ENCODE peak calls at places on chromosomes 13 and 19, in ten cellular contexts. One of them, this sample, is unnamed. For H3K9me2, the result is how much of the 10 kb centered on the place peaks cover.

GRCh38 chr13:23679214-23679613 is 109.0 kb downstream of the TNFRSF19 start:
- DNase-seq in Karpas-422: no peak
- DNase-seq in PC-9: no peak
- DNase-seq in GM23338: no peak
- DNase-seq in OCI-LY7: no peak
- DNase-seq in GM23248: peak
- DNase-seq in PC-3: peak
- DNase-seq in HCT116: no peak
- DNase-seq in hepatocyte: no peak
- DNase-seq in MM.1S: no peak
- DNase-seq in this sample: no peak

GRCh38 chr13:27038323-27038722 is 133.3 kb downstream of the USP12 start:
- DNase-seq in Karpas-422: no peak
- DNase-seq in PC-9: peak
- DNase-seq in GM23338: no peak
- DNase-seq in OCI-LY7: no peak
- DNase-seq in GM23248: peak
- DNase-seq in PC-3: peak
- DNase-seq in HCT116: peak
- DNase-seq in hepatocyte: no peak
- DNase-seq in MM.1S: no peak
- DNase-seq in this sample: no peak

GRCh38 chr19:41205995-41206394 is 13.0 kb downstream of the CYP2S1 start:
- DNase-seq in Karpas-422: no peak
- DNase-seq in PC-9: no peak
- DNase-seq in GM23338: no peak
- DNase-seq in OCI-LY7: no peak
- DNase-seq in GM23248: peak
- DNase-seq in PC-3: peak
- DNase-seq in HCT116: no peak
- DNase-seq in hepatocyte: no peak
- DNase-seq in MM.1S: no peak
- DNase-seq in this sample: no peak

GRCh38 chr19:41131186-41131585 is 17.0 kb downstream of the CYP2F1 start:
- DNase-seq in Karpas-422: no peak
- DNase-seq in PC-9: no peak
- DNase-seq in GM23338: no peak
- DNase-seq in OCI-LY7: no peak
- DNase-seq in GM23248: no peak
- DNase-seq in PC-3: no peak
- DNase-seq in HCT116: no peak
- DNase-seq in hepatocyte: no peak
- DNase-seq in MM.1S: no peak
- DNase-seq in this sample: no peak

GRCh38 chr19:2988568-2988967 is 11.2 kb downstream of the TLE6 start:
- DNase-seq in Karpas-422: no peak
- DNase-seq in PC-9: no peak
- DNase-seq in GM23338: no peak
- DNase-seq in OCI-LY7: no peak
- DNase-seq in GM23248: no peak
- DNase-seq in PC-3: no peak
- DNase-seq in HCT116: no peak
- DNase-seq in hepatocyte: no peak
- DNase-seq in MM.1S: no peak
- DNase-seq in this sample: no peak

GRCh38 chr13:44854264-44855060 is 134.8 kb downstream of the NUFIP1 start:
- DNase-seq in Karpas-422: no peak
- DNase-seq in PC-9: no peak
- DNase-seq in GM23338: no peak
- DNase-seq in OCI-LY7: no peak
- DNase-seq in GM23248: no peak
- DNase-seq in PC-3: no peak
- DNase-seq in HCT116: no peak
- DNase-seq in hepatocyte: peak
- DNase-seq in MM.1S: no peak
- DNase-seq in this sample: no peak

GRCh38 chr13:95510950-95511349 is 41.6 kb upstream of the CLDN10 start:
- DNase-seq in Karpas-422: no peak
- DNase-seq in PC-9: peak
- DNase-seq in GM23338: no peak
- DNase-seq in OCI-LY7: no peak
- DNase-seq in GM23248: no peak
- DNase-seq in PC-3: no peak
- DNase-seq in HCT116: no peak
- DNase-seq in hepatocyte: no peak
- DNase-seq in MM.1S: no peak
- DNase-seq in this sample: no peak

GRCh38 chr13:66922444-66922843 is 307.7 kb downstream of the PCDH9 start:
- DNase-seq in Karpas-422: no peak
- DNase-seq in PC-9: no peak
- DNase-seq in GM23338: no peak
- DNase-seq in OCI-LY7: no peak
- DNase-seq in GM23248: no peak
- DNase-seq in PC-3: no peak
- DNase-seq in HCT116: no peak
- DNase-seq in hepatocyte: no peak
- DNase-seq in MM.1S: no peak
- DNase-seq in this sample: no peak

GRCh38 chr13:49976314-49977258 is 20.3 kb upstream of the TRIM13 start:
- DNase-seq in Karpas-422: peak
- DNase-seq in PC-9: peak
- DNase-seq in GM23338: peak
- DNase-seq in OCI-LY7: peak
- DNase-seq in GM23248: peak
- DNase-seq in PC-3: peak
- DNase-seq in HCT116: peak
- DNase-seq in hepatocyte: peak
- DNase-seq in MM.1S: peak
- DNase-seq in this sample: peak

GRCh38 chr13:27516103-27516502 is 65.7 kb upstream of the MTIF3 start:
- DNase-seq in Karpas-422: no peak
- DNase-seq in PC-9: no peak
- DNase-seq in GM23338: no peak
- DNase-seq in OCI-LY7: no peak
- DNase-seq in GM23248: no peak
- DNase-seq in PC-3: no peak
- DNase-seq in HCT116: no peak
- DNase-seq in hepatocyte: no peak
- DNase-seq in MM.1S: no peak
- DNase-seq in this sample: no peak

GRCh38 chr19:4425531-4425930 is 23.1 kb downstream of the CHAF1A start:
- DNase-seq in Karpas-422: no peak
- DNase-seq in PC-9: no peak
- DNase-seq in GM23338: no peak
- DNase-seq in OCI-LY7: no peak
- DNase-seq in GM23248: peak
- DNase-seq in PC-3: no peak
- DNase-seq in HCT116: no peak
- DNase-seq in hepatocyte: no peak
- DNase-seq in MM.1S: no peak
- DNase-seq in this sample: no peak

GRCh38 chr19:52570005-52570861 is at the start of gene ZNF701:
- DNase-seq in Karpas-422: peak
- DNase-seq in PC-9: peak
- DNase-seq in GM23338: peak
- DNase-seq in OCI-LY7: peak
- DNase-seq in GM23248: peak
- DNase-seq in PC-3: peak
- DNase-seq in HCT116: peak
- DNase-seq in hepatocyte: peak
- DNase-seq in MM.1S: peak
- DNase-seq in this sample: peak

GRCh38 chr13:34207334-34207733 is 389.4 kb downstream of the RFC3 start:
- DNase-seq in Karpas-422: no peak
- DNase-seq in PC-9: no peak
- DNase-seq in GM23338: no peak
- DNase-seq in OCI-LY7: no peak
- DNase-seq in GM23248: peak
- DNase-seq in PC-3: peak
- DNase-seq in HCT116: no peak
- DNase-seq in hepatocyte: peak
- DNase-seq in MM.1S: no peak
- DNase-seq in this sample: no peak

GRCh38 chr19:21322528-21322927 is 6.7 kb downstream of the ZNF708 start:
- DNase-seq in Karpas-422: no peak
- DNase-seq in PC-9: no peak
- DNase-seq in GM23338: no peak
- DNase-seq in OCI-LY7: no peak
- DNase-seq in GM23248: peak
- DNase-seq in PC-3: no peak
- DNase-seq in HCT116: no peak
- DNase-seq in hepatocyte: no peak
- DNase-seq in MM.1S: no peak
- DNase-seq in this sample: no peak

GRCh38 chr13:104034891-104035290 is 968.7 kb upstream of the SLC10A2 start:
- DNase-seq in Karpas-422: no peak
- DNase-seq in PC-9: no peak
- DNase-seq in GM23338: no peak
- DNase-seq in OCI-LY7: no peak
- DNase-seq in GM23248: no peak
- DNase-seq in PC-3: no peak
- DNase-seq in HCT116: no peak
- DNase-seq in hepatocyte: no peak
- DNase-seq in MM.1S: no peak
- DNase-seq in this sample: no peak

GRCh38 chr19:36547001-36547732 is 19.1 kb upstream of the ZNF260 start:
- DNase-seq in Karpas-422: no peak
- DNase-seq in PC-9: peak
- DNase-seq in GM23338: peak
- DNase-seq in OCI-LY7: peak
- DNase-seq in GM23248: peak
- DNase-seq in PC-3: peak
- DNase-seq in HCT116: no peak
- DNase-seq in hepatocyte: no peak
- DNase-seq in MM.1S: no peak
- DNase-seq in this sample: no peak

GRCh38 chr13:43572601-43573360 is 214.0 kb downstream of the ENOX1 start:
- DNase-seq in Karpas-422: no peak
- DNase-seq in PC-9: peak
- DNase-seq in GM23338: no peak
- DNase-seq in OCI-LY7: no peak
- DNase-seq in GM23248: peak
- DNase-seq in PC-3: peak
- DNase-seq in HCT116: no peak
- DNase-seq in hepatocyte: no peak
- DNase-seq in MM.1S: no peak
- DNase-seq in this sample: no peak

GRCh38 chr13:77026783-77027621 is at the start of gene FBXL3:
- DNase-seq in Karpas-422: peak
- DNase-seq in PC-9: peak
- DNase-seq in GM23338: peak
- DNase-seq in OCI-LY7: peak
- DNase-seq in GM23248: peak
- DNase-seq in PC-3: peak
- DNase-seq in HCT116: peak
- DNase-seq in hepatocyte: peak
- DNase-seq in MM.1S: peak
- DNase-seq in this sample: peak

GRCh38 chr13:93172109-93172508 is 54.5 kb upstream of the GPC6 start:
- DNase-seq in Karpas-422: peak
- DNase-seq in PC-9: no peak
- DNase-seq in GM23338: peak
- DNase-seq in OCI-LY7: no peak
- DNase-seq in GM23248: no peak
- DNase-seq in PC-3: no peak
- DNase-seq in HCT116: no peak
- DNase-seq in hepatocyte: no peak
- DNase-seq in MM.1S: no peak
- DNase-seq in this sample: no peak

GRCh38 chr13:48654511-48654910 is 782 bp downstream of the CYSLTR2 start:
- DNase-seq in Karpas-422: no peak
- DNase-seq in PC-9: no peak
- DNase-seq in GM23338: no peak
- DNase-seq in OCI-LY7: no peak
- DNase-seq in GM23248: no peak
- DNase-seq in PC-3: no peak
- DNase-seq in HCT116: no peak
- DNase-seq in hepatocyte: no peak
- DNase-seq in MM.1S: no peak
- DNase-seq in this sample: no peak
- H3K9me2 ChIP-seq in Karpas-422: under half
- H3K9me2 ChIP-seq in PC-9: under half
- H3K9me2 ChIP-seq in GM23338: under half
- H3K9me2 ChIP-seq in OCI-LY7: under half
- H3K9me2 ChIP-seq in GM23248: under half
- H3K9me2 ChIP-seq in PC-3: under half
- H3K9me2 ChIP-seq in HCT116: under half
- H3K9me2 ChIP-seq in hepatocyte: under half
- H3K9me2 ChIP-seq in MM.1S: under half
- H3K9me2 ChIP-seq in this sample: under half

GRCh38 chr19:50427997-50428425 is 4.7 kb upstream of the MYBPC2 start:
- DNase-seq in Karpas-422: no peak
- DNase-seq in PC-9: no peak
- DNase-seq in GM23338: peak
- DNase-seq in OCI-LY7: peak
- DNase-seq in GM23248: peak
- DNase-seq in PC-3: no peak
- DNase-seq in HCT116: no peak
- DNase-seq in hepatocyte: peak
- DNase-seq in MM.1S: peak
- DNase-seq in this sample: no peak
- H3K9me2 ChIP-seq in Karpas-422: under half
- H3K9me2 ChIP-seq in PC-9: under half
- H3K9me2 ChIP-seq in GM23338: under half
- H3K9me2 ChIP-seq in OCI-LY7: under half
- H3K9me2 ChIP-seq in GM23248: under half
- H3K9me2 ChIP-seq in PC-3: under half
- H3K9me2 ChIP-seq in HCT116: under half
- H3K9me2 ChIP-seq in hepatocyte: under half
- H3K9me2 ChIP-seq in MM.1S: under half
- H3K9me2 ChIP-seq in this sample: under half

DNA sequence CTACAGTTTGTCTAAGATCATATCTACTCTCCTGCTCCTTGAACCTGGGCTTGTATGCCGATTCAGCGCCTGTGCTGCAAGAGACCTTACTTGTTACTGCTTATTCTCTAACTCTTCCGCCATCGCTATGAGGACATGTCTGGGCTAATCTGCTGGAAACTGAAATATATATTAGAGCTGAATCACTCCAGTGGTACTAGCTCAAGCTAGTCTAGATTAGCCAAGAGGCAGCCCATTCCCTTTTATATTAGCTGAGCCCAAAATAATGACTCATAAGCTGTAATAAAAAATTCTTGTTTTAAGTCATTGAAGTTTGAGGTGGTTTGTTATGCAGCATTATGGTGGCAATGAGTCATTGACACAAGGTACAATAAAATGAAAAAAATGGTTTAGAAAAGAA is 52.8 kb downstream of the SLC6A16 start:
- DNase-seq in Karpas-422: no peak
- DNase-seq in PC-9: peak
- DNase-seq in GM23338: no peak
- DNase-seq in OCI-LY7: no peak
- DNase-seq in GM23248: peak
- DNase-seq in PC-3: peak
- DNase-seq in HCT116: peak
- DNase-seq in hepatocyte: no peak
- DNase-seq in MM.1S: no peak
- DNase-seq in this sample: no peak
- H3K9me2 ChIP-seq in Karpas-422: under half
- H3K9me2 ChIP-seq in PC-9: under half
- H3K9me2 ChIP-seq in GM23338: under half
- H3K9me2 ChIP-seq in OCI-LY7: under half
- H3K9me2 ChIP-seq in GM23248: under half
- H3K9me2 ChIP-seq in PC-3: under half
- H3K9me2 ChIP-seq in HCT116: under half
- H3K9me2 ChIP-seq in hepatocyte: under half
- H3K9me2 ChIP-seq in MM.1S: under half
- H3K9me2 ChIP-seq in this sample: under half

GRCh38 chr19:44948763-44949374 is 3.0 kb downstream of the APOC2 start:
- DNase-seq in Karpas-422: no peak
- DNase-seq in PC-9: no peak
- DNase-seq in GM23338: no peak
- DNase-seq in OCI-LY7: peak
- DNase-seq in GM23248: peak
- DNase-seq in PC-3: no peak
- DNase-seq in HCT116: no peak
- DNase-seq in hepatocyte: no peak
- DNase-seq in MM.1S: no peak
- DNase-seq in this sample: no peak
- H3K9me2 ChIP-seq in Karpas-422: under half
- H3K9me2 ChIP-seq in PC-9: under half
- H3K9me2 ChIP-seq in GM23338: under half
- H3K9me2 ChIP-seq in OCI-LY7: under half
- H3K9me2 ChIP-seq in GM23248: under half
- H3K9me2 ChIP-seq in PC-3: under half
- H3K9me2 ChIP-seq in HCT116: under half
- H3K9me2 ChIP-seq in hepatocyte: under half
- H3K9me2 ChIP-seq in MM.1S: under half
- H3K9me2 ChIP-seq in this sample: under half

This sample was measured in SK-N-SH.